ENCODE peak calls at places on chromosomes 6 and 20, in ten cellular contexts. I is sigmoid colon, A is foreskin fibroblast, V is colonic mucosa, R is stomach, U is HCT116, Y is endothelial cell, W is HFFc6, T is OCI-LY7, Q is astrocyte of the cerebellum. D is an unnamed sample.
A peak's percentile ranks its signal among the peaks of the same experiment; 100 is the strongest.

GRCh38 chr20:62889871-62890270 is 28.2 kb upstream of the TCFL5 start:
- DNase-seq in I (no peak), A (no peak), V (no peak), R (no peak), U (no peak), Y (no peak), W (no peak), T (no peak), Q (no peak), D (no peak)

GRCh38 chr6:90149280-90149679 is 147.4 kb downstream of the BACH2 start:
- DNase-seq in I (no peak), A (no peak), V (no peak), R (no peak), U (no peak), Y (no peak), W (no peak), T (no peak), Q (no peak), D (no peak)

GRCh38 chr20:58634818-58635665 is 16.0 kb upstream of the STX16 start:
- DNase-seq in I (peak; percentile 66), A (peak; percentile 28), V (no peak), R (no peak), U (no peak), Y (no peak), W (no peak), T (no peak), Q (no peak), D (no peak)

GRCh38 chr6:45657243-45657642 is 279.5 kb upstream of the SUPT3H start:
- DNase-seq in I (no peak), A (peak; percentile 91), V (no peak), R (no peak), U (no peak), Y (no peak), W (peak; percentile 22), T (no peak), Q (no peak), D (peak; percentile 37)

GRCh38 chr20:57388953-57389694 is 2.1 kb upstream of the RBM38 start:
- DNase-seq in I (peak; percentile 92), A (peak; percentile 82), V (peak; percentile 85), R (peak; percentile 90), U (peak; percentile 26), Y (peak; percentile 37), W (no peak), T (peak; percentile 82), Q (no peak), D (no peak)

GRCh38 chr20:25238319-25239037 is 9.4 kb upstream of the PYGB start:
- DNase-seq in I (peak; percentile 50), A (peak; percentile 69), V (no peak), R (no peak), U (no peak), Y (no peak), W (no peak), T (no peak), Q (no peak), D (no peak)

GRCh38 chr6:52548353-52548713 is 28.5 kb downstream of the TRAM2 start:
- DNase-seq in I (no peak), A (no peak), V (no peak), R (no peak), U (no peak), Y (no peak), W (no peak), T (no peak), Q (no peak), D (no peak)

GRCh38 chr6:149566372-149567193 is at the start of gene GINM1:
- DNase-seq in I (peak; percentile 77), A (peak; percentile 68), V (peak; percentile 72), R (peak; percentile 63), U (no peak), Y (peak; percentile 67), W (peak; percentile 16), T (peak; percentile 71), Q (no peak), D (no peak)

GRCh38 chr6:163066200-163066599 is 338.4 kb downstream of the PACRG start:
- DNase-seq in I (no peak), A (no peak), V (no peak), R (no peak), U (no peak), Y (no peak), W (no peak), T (no peak), Q (no peak), D (no peak)

GRCh38 chr6:149201068-149201655 is 116.3 kb upstream of the TAB2 start:
- DNase-seq in I (no peak), A (no peak), V (no peak), R (no peak), U (no peak), Y (no peak), W (no peak), T (no peak), Q (no peak), D (no peak)

GRCh38 chr20:38081575-38081974 is 48.0 kb downstream of the RPRD1B start:
- DNase-seq in I (no peak), A (no peak), V (no peak), R (no peak), U (no peak), Y (no peak), W (no peak), T (no peak), Q (no peak), D (no peak)

GRCh38 chr6:128513878-128514277 is 6.5 kb downstream of the PTPRK start:
- DNase-seq in I (no peak), A (no peak), V (no peak), R (no peak), U (no peak), Y (no peak), W (no peak), T (no peak), Q (no peak), D (no peak)

GRCh38 chr6:3523966-3524365 is 67.1 kb upstream of the SLC22A23 start:
- DNase-seq in I (no peak), A (no peak), V (no peak), R (no peak), U (no peak), Y (no peak), W (no peak), T (no peak), Q (no peak), D (no peak)

GRCh38 chr6:169675011-169675410 is 26.8 kb downstream of the WDR27 start:
- DNase-seq in I (no peak), A (no peak), V (no peak), R (no peak), U (no peak), Y (no peak), W (no peak), T (no peak), Q (no peak), D (no peak)

GRCh38 chr6:92545861-92546260 is 873.5 kb downstream of the EPHA7 start:
- DNase-seq in I (no peak), A (no peak), V (no peak), R (no peak), U (no peak), Y (no peak), W (no peak), T (no peak), Q (no peak), D (no peak)

GRCh38 chr20:43844778-43845614 is 69.7 kb upstream of the TOX2 start:
- DNase-seq in I (peak; percentile 20), A (peak; percentile 94), V (no peak), R (no peak), U (peak; percentile 74), Y (no peak), W (peak; percentile 82), T (no peak), Q (peak; percentile 94), D (peak; percentile 47)
- TF ChIP-seq CTCF in I (peak; percentile 7), A (peak; percentile 28), V (no peak), R (no peak), U (no peak), Y (no peak), W (peak; percentile 60), T (peak; percentile 14), Q (peak; percentile 56), D (peak; percentile 48)

DNA sequence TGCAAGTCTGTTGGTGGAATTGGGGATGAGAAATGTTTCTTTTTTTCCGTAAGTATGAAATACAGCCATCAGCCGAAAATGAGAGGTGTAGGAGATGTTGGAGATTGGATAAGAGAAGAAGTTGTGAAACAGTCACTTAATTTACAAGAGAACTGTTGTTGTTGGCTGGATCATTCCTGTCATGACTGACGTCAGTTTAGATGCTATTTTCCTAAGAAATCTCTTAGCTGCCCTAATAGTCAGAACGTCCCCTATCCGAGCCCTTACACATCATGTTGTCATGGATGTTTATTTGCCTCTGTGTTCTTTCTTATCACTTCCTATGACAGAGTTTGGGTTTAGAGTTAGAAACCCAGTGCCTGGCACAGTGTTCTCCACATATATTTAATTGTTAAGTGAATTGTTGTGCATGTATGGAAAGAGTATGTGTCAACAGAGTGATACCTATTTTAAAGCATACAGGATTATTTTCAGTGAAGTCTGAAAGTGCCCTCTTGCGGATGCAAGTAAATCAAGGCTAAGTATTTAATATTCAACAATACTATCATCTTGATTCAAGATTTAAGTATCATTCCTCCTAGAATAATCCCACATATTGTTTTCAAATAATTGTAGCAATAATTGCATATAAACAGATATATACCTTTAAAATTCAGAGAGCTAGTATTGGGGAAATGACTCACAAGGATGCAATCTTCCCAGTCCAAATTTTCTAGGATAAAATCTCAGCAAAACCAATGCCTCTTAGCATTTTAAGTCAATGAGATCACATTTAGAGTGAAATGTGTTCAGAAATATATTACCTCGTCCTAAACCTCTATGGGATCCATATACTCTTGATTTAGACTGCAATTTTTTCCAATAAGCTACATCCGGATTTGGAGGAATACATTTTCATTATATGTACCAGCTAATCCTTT is 309.9 kb upstream of the NOX3 start:
- DNase-seq in I (no peak), A (peak; percentile 52), V (no peak), R (no peak), U (no peak), Y (no peak), W (peak; percentile 65), T (no peak), Q (no peak), D (no peak)
- TF ChIP-seq CTCF in I (no peak), A (no peak), V (no peak), R (no peak), U (no peak), Y (no peak), W (no peak), T (no peak), Q (no peak), D (no peak)

DNA sequence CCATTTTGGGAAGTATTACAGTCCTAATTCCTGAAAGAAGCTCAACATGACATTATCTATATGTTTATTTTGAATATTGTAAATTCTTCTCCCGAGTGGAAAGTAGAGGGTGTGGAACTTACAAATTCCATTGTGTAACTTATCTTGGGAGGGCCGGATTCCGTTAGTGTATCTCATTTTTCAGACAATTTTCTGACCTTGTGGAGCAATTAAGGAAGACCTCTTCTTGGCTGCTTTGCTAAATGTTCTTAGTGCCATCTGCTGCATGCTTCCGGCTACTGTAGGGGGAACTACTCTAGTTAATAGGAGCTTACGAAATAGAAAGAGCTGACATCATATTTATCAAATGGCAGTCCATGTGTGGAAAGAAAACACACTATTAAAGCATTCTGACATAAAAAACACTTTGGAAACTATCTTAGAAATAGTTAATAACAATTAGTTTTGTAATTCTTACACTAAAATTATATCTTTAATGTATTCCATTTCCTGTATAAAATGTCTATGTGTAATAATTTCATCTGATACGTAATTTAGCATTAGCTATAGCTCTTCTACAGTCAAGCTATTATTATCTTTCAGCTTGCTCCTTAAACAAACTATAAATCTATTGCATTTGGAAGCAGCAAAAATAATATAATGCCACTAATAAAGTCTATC is 41.5 kb upstream of the KCNQ5 start:
- DNase-seq in I (no peak), A (peak; percentile 89), V (no peak), R (no peak), U (peak; percentile 31), Y (peak; percentile 10), W (peak; percentile 87), T (peak; percentile 41), Q (peak; percentile 67), D (peak; percentile 13)
- TF ChIP-seq CTCF in I (no peak), A (peak; percentile 83), V (no peak), R (no peak), U (peak; percentile 39), Y (no peak), W (peak; percentile 84), T (peak; percentile 69), Q (peak; percentile 86), D (peak; percentile 57)

GRCh38 chr20:2751868-2752630 is 48.4 kb downstream of the CPXM1 start:
- DNase-seq in I (peak; percentile 71), A (peak; percentile 69), V (no peak), R (peak; percentile 43), U (no peak), Y (no peak), W (no peak), T (no peak), Q (no peak), D (no peak)
- TF ChIP-seq CTCF in I (no peak), A (no peak), V (no peak), R (no peak), U (no peak), Y (no peak), W (no peak), T (no peak), Q (no peak), D (no peak)

D was measured in epithelial cell of proximal tubule.